ENCODE peak calls at places on chromosomes 1 and 21, in four cellular contexts. F is cardiac muscle cell; J is activated CD8-positive, alpha-beta T cell treated with anti-CD3 and anti-CD28 coated beads for 36 hours; M is RWPE1. T is an unnamed sample.

GRCh38 chr1:207910678-207911354 is at the start of gene CD34:
- DNase-seq in J (peak), F (peak), M (no peak), T (no peak)

GRCh38 chr21:36709030-36709867 is 10.3 kb downstream of the SIM2 start:
- DNase-seq in F (no peak), M (no peak), J (no peak), T (no peak)

GRCh38 chr1:102733491-102734236 is 374.7 kb downstream of the COL11A1 start:
- DNase-seq in M (no peak), J (no peak), F (no peak), T (no peak)

GRCh38 chr1:154534263-154534844 is 24.1 kb downstream of the UBE2Q1 start:
- DNase-seq in M (peak), J (no peak), F (peak), T (no peak)

GRCh38 chr1:19450811-19451564 is 34.4 kb downstream of the CAPZB start:
- DNase-seq in F (no peak), M (peak), J (no peak), T (no peak)

GRCh38 chr1:225454733-225455132 is 26.9 kb upstream of the LBR start:
- DNase-seq in M (peak), F (no peak), J (peak), T (no peak)

GRCh38 chr1:108657701-108658100 is 3.2 kb downstream of the HENMT1 start:
- DNase-seq in F (no peak), J (peak), M (no peak), T (no peak)

GRCh38 chr1:235015291-235015990 is 113.2 kb downstream of the TOMM20 start:
- DNase-seq in F (no peak), J (peak), M (no peak), T (peak)

GRCh38 chr1:157004771-157005170 is 40.8 kb downstream of the ARHGEF11 start:
- DNase-seq in M (no peak), F (no peak), J (no peak), T (no peak)

GRCh38 chr1:10380594-10381275 is 18.1 kb upstream of the PGD start:
- DNase-seq in M (no peak), J (no peak), F (no peak), T (no peak)

GRCh38 chr1:164983023-164983650 is 373.4 kb downstream of the LMX1A start:
- DNase-seq in J (no peak), M (no peak), F (peak), T (no peak)

GRCh38 chr1:180178511-180179161 is 24.0 kb downstream of the QSOX1 start:
- DNase-seq in F (peak), J (peak), M (peak), T (peak)

GRCh38 chr1:67171574-67171955 is 5.3 kb downstream of the IL23R start:
- DNase-seq in M (no peak), J (no peak), F (no peak), T (no peak)
- TF ChIP-seq CTCF in M (no peak), J (no peak), F (no peak), T (no peak)

DNA sequence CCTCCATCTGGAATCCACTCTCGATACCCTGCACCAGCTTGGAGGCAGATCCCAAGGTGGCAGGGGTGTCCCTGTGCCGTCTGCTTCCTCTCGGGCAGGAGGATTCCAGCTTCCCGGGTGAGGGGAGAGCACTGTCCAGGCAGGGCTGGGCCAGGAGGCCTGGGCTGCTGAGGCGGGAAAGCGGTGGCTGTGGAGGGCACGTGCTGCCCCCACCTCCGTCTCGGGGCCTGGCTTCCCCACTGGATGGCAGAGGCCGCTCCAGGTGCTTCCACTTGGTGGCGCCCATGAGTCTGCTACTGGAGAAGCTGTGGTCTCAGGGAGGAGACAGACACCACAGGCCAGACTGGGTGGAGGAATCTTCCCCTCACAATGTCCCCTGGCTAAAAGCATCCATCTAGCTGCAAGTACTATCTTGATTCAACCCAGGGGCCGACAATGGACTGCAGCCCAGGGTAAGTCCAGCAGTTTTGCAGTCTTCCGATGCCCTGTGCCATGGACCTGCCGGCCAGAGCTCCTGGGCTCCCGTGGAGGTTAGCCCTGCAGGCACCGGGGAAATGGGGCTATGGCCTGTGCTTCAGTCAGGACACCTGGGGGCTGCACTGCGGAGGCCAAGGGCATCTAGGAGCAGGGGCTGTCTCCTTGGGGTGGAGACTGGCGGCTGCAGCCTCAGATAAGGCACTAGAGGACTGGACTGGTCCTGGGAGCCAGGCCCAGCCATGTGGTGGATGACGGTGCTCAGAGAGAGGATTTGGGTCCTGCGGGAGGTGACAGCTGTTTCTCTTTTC is 41.3 kb upstream of the EIF4G3 start:
- DNase-seq in F (peak), J (peak), M (no peak), T (peak)
- TF ChIP-seq CTCF in F (peak), J (peak), M (no peak), T (no peak)

GRCh38 chr1:147598631-147599361 is 57.5 kb downstream of the BCL9 start:
- DNase-seq in J (peak), M (no peak), F (peak), T (no peak)

GRCh38 chr1:147599362-147600118 is 58.2 kb downstream of the BCL9 start:
- DNase-seq in J (peak), M (peak), F (peak), T (peak)

GRCh38 chr1:147597010-147597409 is 55.7 kb downstream of the BCL9 start:
- DNase-seq in M (no peak), J (no peak), F (no peak), T (no peak)

GRCh38 chr1:147603986-147604385 is 62.7 kb downstream of the BCL9 start:
- DNase-seq in M (no peak), J (no peak), F (no peak), T (no peak)

GRCh38 chr1:147600119-147601111 is 59.1 kb downstream of the BCL9 start:
- DNase-seq in M (peak), J (peak), F (peak), T (no peak)
- TF ChIP-seq CTCF in M (no peak), J (no peak), F (no peak), T (no peak)

DNA sequence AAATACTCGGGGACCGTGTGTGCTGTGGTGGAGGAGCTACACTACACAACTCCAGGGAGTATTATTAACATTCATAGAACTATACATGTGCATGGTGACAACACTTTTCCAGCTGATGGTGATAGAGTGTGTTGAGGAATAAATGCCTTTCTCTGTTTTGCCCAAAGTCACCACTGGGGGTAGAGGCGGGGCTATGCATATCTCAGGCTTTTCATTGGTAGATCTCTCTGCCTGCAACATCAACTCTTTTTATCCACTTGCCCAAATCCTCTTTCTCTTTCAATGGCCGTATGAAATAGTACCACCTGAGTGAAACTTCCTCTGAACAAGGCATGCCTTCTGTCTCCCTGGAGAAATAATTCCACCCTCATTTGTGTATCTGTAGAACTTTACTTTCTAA is 107.0 kb upstream of the C8B start:
- DNase-seq in J (no peak), F (no peak), M (no peak), T (no peak)
- TF ChIP-seq CTCF in J (no peak), F (no peak), M (no peak), T (no peak)

GRCh38 chr1:229364216-229365065 is 21.6 kb upstream of the CCSAP start:
- DNase-seq in M (no peak), J (no peak), F (no peak), T (no peak)
- TF ChIP-seq CTCF in M (no peak), J (no peak), F (no peak), T (no peak)